ENCODE peak calls at places on chromosomes 12 and 14, in eight cellular contexts. One of them, this sample, is unnamed.

GRCh38 chr12:2057041-2057792 is 4.4 kb downstream of the CACNA1C start:
- DNase-seq in left ventricle myocardium inferior: peak
- DNase-seq in IMR-90: peak
- DNase-seq in SK-N-SH: peak
- DNase-seq in aorta: peak
- DNase-seq in A172: peak
- DNase-seq in omental fat pad: no peak
- DNase-seq in kidney tubule cell: peak
- DNase-seq in this sample: peak

GRCh38 chr12:108914031-108914630 is 34.2 kb downstream of the DAO start:
- DNase-seq in left ventricle myocardium inferior: no peak
- DNase-seq in IMR-90: no peak
- DNase-seq in SK-N-SH: no peak
- DNase-seq in aorta: no peak
- DNase-seq in A172: peak
- DNase-seq in omental fat pad: peak
- DNase-seq in kidney tubule cell: no peak
- DNase-seq in this sample: peak

GRCh38 chr12:116592731-116593130 is 33.5 kb downstream of the MAP1LC3B2 start:
- DNase-seq in left ventricle myocardium inferior: no peak
- DNase-seq in IMR-90: no peak
- DNase-seq in SK-N-SH: no peak
- DNase-seq in aorta: no peak
- DNase-seq in A172: no peak
- DNase-seq in omental fat pad: no peak
- DNase-seq in kidney tubule cell: no peak
- DNase-seq in this sample: no peak

GRCh38 chr14:104132981-104133380 is 5.4 kb upstream of the KIF26A start:
- DNase-seq in left ventricle myocardium inferior: peak
- DNase-seq in IMR-90: no peak
- DNase-seq in SK-N-SH: peak
- DNase-seq in aorta: peak
- DNase-seq in A172: no peak
- DNase-seq in omental fat pad: no peak
- DNase-seq in kidney tubule cell: no peak
- DNase-seq in this sample: peak

GRCh38 chr14:57389646-57390036 is 745 bp upstream of the NAA30 start:
- DNase-seq in left ventricle myocardium inferior: no peak
- DNase-seq in IMR-90: no peak
- DNase-seq in SK-N-SH: peak
- DNase-seq in aorta: no peak
- DNase-seq in A172: no peak
- DNase-seq in omental fat pad: no peak
- DNase-seq in kidney tubule cell: no peak
- DNase-seq in this sample: no peak

GRCh38 chr12:69284131-69284530 is 44.8 kb downstream of the CPSF6 start:
- DNase-seq in left ventricle myocardium inferior: peak
- DNase-seq in IMR-90: peak
- DNase-seq in SK-N-SH: peak
- DNase-seq in aorta: peak
- DNase-seq in A172: peak
- DNase-seq in omental fat pad: peak
- DNase-seq in kidney tubule cell: peak
- DNase-seq in this sample: peak

GRCh38 chr12:46266382-46266791 is 2.5 kb downstream of the SLC38A1 start:
- DNase-seq in left ventricle myocardium inferior: no peak
- DNase-seq in IMR-90: peak
- DNase-seq in SK-N-SH: peak
- DNase-seq in aorta: no peak
- DNase-seq in A172: peak
- DNase-seq in omental fat pad: no peak
- DNase-seq in kidney tubule cell: peak
- DNase-seq in this sample: no peak

GRCh38 chr12:21539797-21540196 is 13.7 kb downstream of the SPX start:
- DNase-seq in left ventricle myocardium inferior: no peak
- DNase-seq in IMR-90: no peak
- DNase-seq in SK-N-SH: no peak
- DNase-seq in aorta: no peak
- DNase-seq in A172: no peak
- DNase-seq in omental fat pad: no peak
- DNase-seq in kidney tubule cell: peak
- DNase-seq in this sample: no peak

GRCh38 chr12:61365001-61365400 is 895.2 kb upstream of the USP15 start:
- DNase-seq in left ventricle myocardium inferior: no peak
- DNase-seq in IMR-90: no peak
- DNase-seq in SK-N-SH: no peak
- DNase-seq in aorta: no peak
- DNase-seq in A172: no peak
- DNase-seq in omental fat pad: no peak
- DNase-seq in kidney tubule cell: no peak
- DNase-seq in this sample: no peak

GRCh38 chr14:99910337-99911268 is 117.4 kb downstream of the EML1 start:
- DNase-seq in left ventricle myocardium inferior: no peak
- DNase-seq in IMR-90: peak
- DNase-seq in SK-N-SH: no peak
- DNase-seq in aorta: no peak
- DNase-seq in A172: peak
- DNase-seq in omental fat pad: no peak
- DNase-seq in kidney tubule cell: peak
- DNase-seq in this sample: no peak

GRCh38 chr12:124039276-124039675 is 66.3 kb downstream of the ZNF664 start:
- DNase-seq in left ventricle myocardium inferior: no peak
- DNase-seq in IMR-90: peak
- DNase-seq in SK-N-SH: no peak
- DNase-seq in aorta: no peak
- DNase-seq in A172: peak
- DNase-seq in omental fat pad: no peak
- DNase-seq in kidney tubule cell: peak
- DNase-seq in this sample: no peak

GRCh38 chr14:99261916-99262787 is 9.8 kb downstream of the BCL11B start:
- DNase-seq in left ventricle myocardium inferior: no peak
- DNase-seq in IMR-90: no peak
- DNase-seq in SK-N-SH: no peak
- DNase-seq in aorta: no peak
- DNase-seq in A172: no peak
- DNase-seq in omental fat pad: no peak
- DNase-seq in kidney tubule cell: no peak
- DNase-seq in this sample: no peak

GRCh38 chr14:35369701-35370191 is 34.8 kb downstream of the NFKBIA start:
- DNase-seq in left ventricle myocardium inferior: no peak
- DNase-seq in IMR-90: no peak
- DNase-seq in SK-N-SH: no peak
- DNase-seq in aorta: peak
- DNase-seq in A172: peak
- DNase-seq in omental fat pad: no peak
- DNase-seq in kidney tubule cell: peak
- DNase-seq in this sample: peak

GRCh38 chr12:124416516-124417395 is 121.9 kb downstream of the RFLNA start:
- DNase-seq in left ventricle myocardium inferior: no peak
- DNase-seq in IMR-90: peak
- DNase-seq in SK-N-SH: no peak
- DNase-seq in aorta: no peak
- DNase-seq in A172: peak
- DNase-seq in omental fat pad: no peak
- DNase-seq in kidney tubule cell: no peak
- DNase-seq in this sample: no peak

GRCh38 chr14:73478684-73479083 is 12.0 kb upstream of the RIOX1 start:
- DNase-seq in left ventricle myocardium inferior: no peak
- DNase-seq in IMR-90: no peak
- DNase-seq in SK-N-SH: no peak
- DNase-seq in aorta: no peak
- DNase-seq in A172: no peak
- DNase-seq in omental fat pad: no peak
- DNase-seq in kidney tubule cell: no peak
- DNase-seq in this sample: no peak

GRCh38 chr14:100693877-100694578 is 32.7 kb upstream of the DLK1 start:
- DNase-seq in left ventricle myocardium inferior: no peak
- DNase-seq in IMR-90: no peak
- DNase-seq in SK-N-SH: no peak
- DNase-seq in aorta: no peak
- DNase-seq in A172: no peak
- DNase-seq in omental fat pad: no peak
- DNase-seq in kidney tubule cell: no peak
- DNase-seq in this sample: no peak

GRCh38 chr12:72271741-72272661 is at the start of gene TRHDE:
- DNase-seq in left ventricle myocardium inferior: no peak
- DNase-seq in IMR-90: peak
- DNase-seq in SK-N-SH: peak
- DNase-seq in aorta: peak
- DNase-seq in A172: no peak
- DNase-seq in omental fat pad: no peak
- DNase-seq in kidney tubule cell: peak
- DNase-seq in this sample: peak

GRCh38 chr14:52369305-52369781 is 55.2 kb downstream of the PTGER2 start:
- DNase-seq in left ventricle myocardium inferior: no peak
- DNase-seq in IMR-90: peak
- DNase-seq in SK-N-SH: no peak
- DNase-seq in aorta: peak
- DNase-seq in A172: no peak
- DNase-seq in omental fat pad: no peak
- DNase-seq in kidney tubule cell: peak
- DNase-seq in this sample: no peak

GRCh38 chr14:57865450-57866198 is at the start of gene SLC35F4:
- DNase-seq in left ventricle myocardium inferior: no peak
- DNase-seq in IMR-90: no peak
- DNase-seq in SK-N-SH: peak
- DNase-seq in aorta: peak
- DNase-seq in A172: no peak
- DNase-seq in omental fat pad: no peak
- DNase-seq in kidney tubule cell: peak
- DNase-seq in this sample: peak

GRCh38 chr14:73909681-73910080 is 23.0 kb downstream of the ZNF410 start:
- DNase-seq in left ventricle myocardium inferior: no peak
- DNase-seq in IMR-90: peak
- DNase-seq in SK-N-SH: no peak
- DNase-seq in aorta: no peak
- DNase-seq in A172: no peak
- DNase-seq in omental fat pad: no peak
- DNase-seq in kidney tubule cell: no peak
- DNase-seq in this sample: no peak

GRCh38 chr14:60300019-60300418 is 51.0 kb downstream of the PPM1A start:
- DNase-seq in left ventricle myocardium inferior: no peak
- DNase-seq in IMR-90: no peak
- DNase-seq in SK-N-SH: no peak
- DNase-seq in aorta: no peak
- DNase-seq in A172: no peak
- DNase-seq in omental fat pad: no peak
- DNase-seq in kidney tubule cell: no peak
- DNase-seq in this sample: no peak

GRCh38 chr14:32559595-32559994 is 230.5 kb downstream of the AKAP6 start:
- DNase-seq in left ventricle myocardium inferior: no peak
- DNase-seq in IMR-90: no peak
- DNase-seq in SK-N-SH: no peak
- DNase-seq in aorta: no peak
- DNase-seq in A172: no peak
- DNase-seq in omental fat pad: no peak
- DNase-seq in kidney tubule cell: no peak
- DNase-seq in this sample: no peak

GRCh38 chr14:99663716-99664635 is 19.0 kb downstream of the HHIPL1 start:
- DNase-seq in left ventricle myocardium inferior: no peak
- DNase-seq in IMR-90: no peak
- DNase-seq in SK-N-SH: no peak
- DNase-seq in aorta: no peak
- DNase-seq in A172: no peak
- DNase-seq in omental fat pad: no peak
- DNase-seq in kidney tubule cell: no peak
- DNase-seq in this sample: no peak

GRCh38 chr12:82099216-82099615 is 259.0 kb downstream of the CCDC59 start:
- DNase-seq in left ventricle myocardium inferior: no peak
- DNase-seq in IMR-90: no peak
- DNase-seq in SK-N-SH: no peak
- DNase-seq in aorta: no peak
- DNase-seq in A172: peak
- DNase-seq in omental fat pad: no peak
- DNase-seq in kidney tubule cell: peak
- DNase-seq in this sample: no peak

GRCh38 chr12:108828774-108829173 is 28.6 kb downstream of the SSH1 start:
- DNase-seq in left ventricle myocardium inferior: peak
- DNase-seq in IMR-90: peak
- DNase-seq in SK-N-SH: no peak
- DNase-seq in aorta: no peak
- DNase-seq in A172: peak
- DNase-seq in omental fat pad: no peak
- DNase-seq in kidney tubule cell: no peak
- DNase-seq in this sample: peak

GRCh38 chr12:17028348-17028747 is 422.4 kb upstream of the LMO3 start:
- DNase-seq in left ventricle myocardium inferior: no peak
- DNase-seq in IMR-90: no peak
- DNase-seq in SK-N-SH: no peak
- DNase-seq in aorta: no peak
- DNase-seq in A172: no peak
- DNase-seq in omental fat pad: no peak
- DNase-seq in kidney tubule cell: no peak
- DNase-seq in this sample: no peak

GRCh38 chr14:74554742-74555362 is 57.2 kb downstream of the LTBP2 start:
- DNase-seq in left ventricle myocardium inferior: no peak
- DNase-seq in IMR-90: no peak
- DNase-seq in SK-N-SH: no peak
- DNase-seq in aorta: peak
- DNase-seq in A172: no peak
- DNase-seq in omental fat pad: no peak
- DNase-seq in kidney tubule cell: no peak
- DNase-seq in this sample: peak

GRCh38 chr12:67667276-67668073 is 18.9 kb downstream of the DYRK2 start:
- DNase-seq in left ventricle myocardium inferior: peak
- DNase-seq in IMR-90: no peak
- DNase-seq in SK-N-SH: no peak
- DNase-seq in aorta: peak
- DNase-seq in A172: no peak
- DNase-seq in omental fat pad: no peak
- DNase-seq in kidney tubule cell: no peak
- DNase-seq in this sample: peak

GRCh38 chr12:51246254-51246853 is 7.7 kb downstream of the DAZAP2 start:
- DNase-seq in left ventricle myocardium inferior: no peak
- DNase-seq in IMR-90: peak
- DNase-seq in SK-N-SH: peak
- DNase-seq in aorta: no peak
- DNase-seq in A172: peak
- DNase-seq in omental fat pad: no peak
- DNase-seq in kidney tubule cell: peak
- DNase-seq in this sample: no peak

GRCh38 chr12:24025153-24025798 is 75.8 kb upstream of the SOX5 start:
- DNase-seq in left ventricle myocardium inferior: no peak
- DNase-seq in IMR-90: peak
- DNase-seq in SK-N-SH: no peak
- DNase-seq in aorta: no peak
- DNase-seq in A172: no peak
- DNase-seq in omental fat pad: no peak
- DNase-seq in kidney tubule cell: no peak
- DNase-seq in this sample: no peak

GRCh38 chr12:57760347-57760982 is 5.6 kb downstream of the MARCHF9 start:
- DNase-seq in left ventricle myocardium inferior: no peak
- DNase-seq in IMR-90: no peak
- DNase-seq in SK-N-SH: no peak
- DNase-seq in aorta: no peak
- DNase-seq in A172: no peak
- DNase-seq in omental fat pad: no peak
- DNase-seq in kidney tubule cell: no peak
- DNase-seq in this sample: no peak

GRCh38 chr12:12606793-12607589 is 4.7 kb upstream of the CREBL2 start:
- DNase-seq in left ventricle myocardium inferior: no peak
- DNase-seq in IMR-90: peak
- DNase-seq in SK-N-SH: no peak
- DNase-seq in aorta: no peak
- DNase-seq in A172: peak
- DNase-seq in omental fat pad: no peak
- DNase-seq in kidney tubule cell: peak
- DNase-seq in this sample: no peak

GRCh38 chr12:56629459-56630179 is 507 bp downstream of the BAZ2A start:
- DNase-seq in left ventricle myocardium inferior: peak
- DNase-seq in IMR-90: no peak
- DNase-seq in SK-N-SH: peak
- DNase-seq in aorta: no peak
- DNase-seq in A172: no peak
- DNase-seq in omental fat pad: no peak
- DNase-seq in kidney tubule cell: no peak
- DNase-seq in this sample: no peak

GRCh38 chr14:56299306-56299984 is 181.2 kb downstream of the PELI2 start:
- DNase-seq in left ventricle myocardium inferior: no peak
- DNase-seq in IMR-90: peak
- DNase-seq in SK-N-SH: no peak
- DNase-seq in aorta: no peak
- DNase-seq in A172: no peak
- DNase-seq in omental fat pad: no peak
- DNase-seq in kidney tubule cell: peak
- DNase-seq in this sample: no peak